ENCODE peak calls at places on chromosomes 3 and 15, in five cellular contexts. B is SK-N-SH, O is IMR-90, W is GM12878, A is A549. Z is an unnamed sample.

GRCh38 chr15:33370225-33371020 is 59.7 kb downstream of the RYR3 start:
- DNase-seq in B (no peak), O (no peak), W (no peak), A (no peak), Z (no peak)

GRCh38 chr3:151837057-151837456 is 23.1 kb downstream of the AADAC start:
- DNase-seq in B (no peak), O (peak; percentile 89), W (no peak), A (peak; percentile 79), Z (peak; percentile 42)

GRCh38 chr15:63192604-63193206 is 3.3 kb downstream of the RAB8B start:
- DNase-seq in B (no peak), O (no peak), W (no peak), A (no peak), Z (no peak)

GRCh38 chr15:65790692-65791334 is 1.3 kb downstream of the DENND4A start:
- DNase-seq in B (peak; percentile 35), O (peak; percentile 47), W (no peak), A (peak; percentile 54), Z (no peak)

GRCh38 chr3:168977696-168978374 is 685.7 kb downstream of the MECOM start:
- DNase-seq in B (no peak), O (peak; percentile 44), W (no peak), A (no peak), Z (no peak)

GRCh38 chr3:48042071-48042760 is 26.0 kb upstream of the MAP4 start:
- DNase-seq in B (no peak), O (peak; percentile 48), W (peak; percentile 16), A (no peak), Z (no peak)

GRCh38 chr3:73624363-73625123 is at the start of gene PDZRN3:
- DNase-seq in B (peak; percentile 82), O (peak; percentile 82), W (no peak), A (no peak), Z (no peak)

GRCh38 chr3:113867506-113867905 is 28.9 kb downstream of the GRAMD1C start:
- DNase-seq in B (no peak), O (peak; percentile 79), W (no peak), A (no peak), Z (no peak)

GRCh38 chr3:170355738-170356595 is 1.5 kb upstream of the SKIL start:
- DNase-seq in B (peak; percentile 41), O (peak; percentile 54), W (peak; percentile 66), A (no peak), Z (peak; percentile 72)

GRCh38 chr3:176650478-176650877 is 546.8 kb downstream of the TBL1XR1 start:
- DNase-seq in B (no peak), O (peak; percentile 35), W (no peak), A (no peak), Z (peak; percentile 10)

GRCh38 chr3:124266517-124266916 is 274.6 kb upstream of the ROPN1 start:
- DNase-seq in B (peak; percentile 69), O (no peak), W (no peak), A (no peak), Z (no peak)

GRCh38 chr3:170488802-170489201 is 70.1 kb downstream of the CLDN11 start:
- DNase-seq in B (no peak), O (peak; percentile 78), W (no peak), A (no peak), Z (no peak)

GRCh38 chr3:194086251-194087075 is 49.5 kb upstream of the HES1 start:
- DNase-seq in B (no peak), O (no peak), W (no peak), A (no peak), Z (no peak)

GRCh38 chr3:155631323-155632019 is 113.4 kb downstream of the PLCH1 start:
- DNase-seq in B (no peak), O (no peak), W (no peak), A (no peak), Z (no peak)

GRCh38 chr15:76353023-76353577 is 16.5 kb downstream of the ISL2 start:
- DNase-seq in B (no peak), O (no peak), W (no peak), A (no peak), Z (no peak)

GRCh38 chr15:69562564-69562963 is 109.9 kb downstream of the RPLP1 start:
- DNase-seq in B (no peak), O (no peak), W (no peak), A (no peak), Z (no peak)

GRCh38 chr3:45509038-45509767 is 85.3 kb upstream of the LIMD1 start:
- DNase-seq in B (no peak), O (peak; percentile 99), W (no peak), A (no peak), Z (no peak)

GRCh38 chr15:63109498-63110290 is 12.0 kb upstream of the LACTB start:
- DNase-seq in B (no peak), O (peak; percentile 73), W (no peak), A (no peak), Z (peak; percentile 92)

GRCh38 chr15:47409601-47410000 is 307.7 kb upstream of the SEMA6D start:
- DNase-seq in B (no peak), O (peak; percentile 58), W (no peak), A (no peak), Z (no peak)

GRCh38 chr3:126748701-126749546 is 44.9 kb downstream of the CHCHD6 start:
- DNase-seq in B (peak; percentile 75), O (no peak), W (no peak), A (no peak), Z (no peak)

GRCh38 chr3:177725165-177725564 is 527.9 kb upstream of the TBL1XR1 start:
- DNase-seq in B (no peak), O (no peak), W (no peak), A (no peak), Z (no peak)

GRCh38 chr3:36457667-36458066 is 77.4 kb downstream of the STAC start:
- DNase-seq in B (no peak), O (no peak), W (no peak), A (no peak), Z (no peak)
- TF ChIP-seq RCOR1 in B (no peak), O (no peak), W (no peak), A (no peak), Z (no peak)

DNA sequence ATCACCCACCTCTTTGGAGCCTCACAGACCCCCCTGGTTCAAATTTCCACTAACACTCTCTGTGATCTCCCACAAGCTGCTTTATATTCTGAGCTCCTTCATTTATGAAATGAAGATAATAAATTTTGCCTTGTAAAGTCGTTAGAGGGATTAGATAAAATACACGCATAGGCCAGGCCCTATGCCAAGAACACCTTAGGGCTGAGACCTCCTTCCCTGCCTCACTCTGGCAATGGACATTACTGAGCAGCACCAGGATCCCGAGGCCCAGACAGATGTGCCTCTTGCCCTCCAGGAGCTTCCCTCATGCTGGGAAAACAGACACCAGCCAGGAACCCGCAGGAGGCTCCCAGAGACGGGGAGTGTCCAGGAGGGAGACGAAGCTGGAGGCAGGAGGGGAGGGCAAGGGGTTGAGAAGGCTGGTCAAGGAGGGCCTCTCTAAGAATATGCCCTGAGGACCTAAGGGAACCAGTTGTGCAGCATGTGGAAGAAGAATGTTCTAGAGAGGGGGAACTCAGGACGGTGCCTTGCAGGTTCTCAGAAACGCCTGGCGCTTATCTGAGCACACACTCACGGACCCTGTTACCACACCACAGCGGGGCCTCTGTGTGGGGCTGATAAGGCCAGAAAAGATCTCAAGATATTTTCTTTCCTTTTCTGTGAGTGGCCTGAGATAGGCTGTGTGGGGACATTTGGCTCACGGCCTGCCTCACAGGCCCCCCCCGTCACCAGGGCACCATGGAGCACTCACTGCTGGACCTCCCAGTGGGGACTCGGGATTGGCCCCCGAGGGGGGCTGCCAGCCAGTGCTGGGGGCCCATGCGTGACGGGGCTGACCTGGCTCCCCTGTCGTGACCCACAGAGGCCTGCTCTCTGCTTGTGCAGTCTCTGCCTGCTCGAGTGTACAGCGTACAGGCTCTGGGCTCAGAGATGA is 21.9 kb upstream of the CYP11A1 start:
- DNase-seq in B (peak; percentile 62), O (no peak), W (no peak), A (no peak), Z (peak; percentile 92)
- TF ChIP-seq RCOR1 in B (no peak), O (no peak), W (no peak), A (no peak), Z (peak; percentile 98)

GRCh38 chr15:73932381-73933191 is 6.3 kb downstream of the LOXL1 start:
- DNase-seq in B (no peak), O (no peak), W (no peak), A (no peak), Z (peak; percentile 28)
- TF ChIP-seq RCOR1 in B (no peak), O (no peak), W (no peak), A (no peak), Z (no peak)

DNA sequence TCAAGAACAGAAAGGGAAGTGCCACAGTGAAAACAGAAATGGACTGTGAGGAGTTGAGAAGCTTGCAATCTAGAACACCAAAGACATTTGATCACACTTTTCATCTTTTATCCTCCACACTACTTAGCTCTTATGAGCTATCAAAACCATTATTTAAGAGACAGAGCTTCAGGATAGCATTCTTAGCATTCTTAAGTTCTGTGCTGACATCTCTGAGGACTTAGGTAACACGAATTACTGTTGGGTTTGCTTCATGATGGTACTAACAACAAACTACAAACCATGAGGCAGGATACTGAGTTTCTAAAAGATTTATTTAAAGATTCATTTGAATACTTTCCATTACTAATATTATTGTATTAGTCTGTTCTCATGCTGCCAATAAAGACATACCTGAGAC is 1038.6 kb downstream of the TUSC7 start:
- DNase-seq in B (no peak), O (peak; percentile 42), W (no peak), A (no peak), Z (no peak)
- TF ChIP-seq RCOR1 in B (no peak), O (no peak), W (no peak), A (no peak), Z (no peak)